ENCODE peak calls at places on chromosomes 7 and 10, in five cellular contexts. A is Calu3; Z is stimulated activated CD4-positive, alpha-beta T cell treated with anti-CD3 and anti-CD28 coated beads, Interleukin-1b, Interleukin-23, amount 100 ng/mL, for 4 hours; L is CD8-positive, alpha-beta memory T cell; S is NCI-H774. B is an unnamed sample.

GRCh38 chr10:102669206-102670064 is 25.2 kb downstream of the TRIM8 start:
- DNase-seq in A (peak), Z (no peak), L (peak), S (no peak), B (no peak)

GRCh38 chr7:140059288-140060242 is 3.2 kb downstream of the PARP12 start:
- DNase-seq in A (peak), Z (peak), L (peak), S (peak), B (no peak)

GRCh38 chr10:60731134-60731883 is 47.0 kb upstream of the CDK1 start:
- DNase-seq in A (peak), Z (no peak), L (no peak), S (no peak), B (no peak)

GRCh38 chr10:97895915-97896314 is 46.3 kb downstream of the GOLGA7B start:
- DNase-seq in A (no peak), Z (no peak), L (no peak), S (no peak), B (no peak)

GRCh38 chr10:25758041-25758457 is 176.0 kb upstream of the MYO3A start:
- DNase-seq in A (peak), Z (no peak), L (no peak), S (peak), B (no peak)

GRCh38 chr7:98670186-98670585 is 53.1 kb downstream of the NPTX2 start:
- DNase-seq in A (no peak), Z (no peak), L (no peak), S (no peak), B (no peak)

GRCh38 chr10:126468876-126469643 is 80.8 kb upstream of the ADAM12 start:
- DNase-seq in A (no peak), Z (no peak), L (no peak), S (no peak), B (peak)

GRCh38 chr7:76426246-76426645 is 1.5 kb downstream of the ZP3 start:
- DNase-seq in A (no peak), Z (no peak), L (no peak), S (no peak), B (no peak)

GRCh38 chr10:22682237-22683192 is 31.9 kb downstream of the PIP4K2A start:
- DNase-seq in A (peak), Z (peak), L (peak), S (no peak), B (peak)

GRCh38 chr10:88647216-88647615 is 17.0 kb upstream of the LIPF start:
- DNase-seq in A (no peak), Z (no peak), L (no peak), S (no peak), B (no peak)

GRCh38 chr7:2060701-2061100 is 172.0 kb downstream of the MAD1L1 start:
- DNase-seq in A (no peak), Z (no peak), L (no peak), S (no peak), B (no peak)

GRCh38 chr7:147611402-147611801 is 979.2 kb upstream of the C7orf33 start:
- DNase-seq in A (no peak), Z (no peak), L (no peak), S (no peak), B (no peak)

GRCh38 chr7:44186736-44187135 is 2.5 kb downstream of the GCK start:
- DNase-seq in A (no peak), Z (no peak), L (no peak), S (no peak), B (no peak)

GRCh38 chr10:86091216-86091615 is 275.4 kb downstream of the GRID1 start:
- DNase-seq in A (no peak), Z (no peak), L (no peak), S (no peak), B (no peak)

GRCh38 chr10:119644215-119644826 is 6.9 kb upstream of the BAG3 start:
- DNase-seq in A (no peak), Z (no peak), L (no peak), S (no peak), B (no peak)

GRCh38 chr7:47537716-47538640 is 43.9 kb downstream of the TNS3 start:
- DNase-seq in A (no peak), Z (no peak), L (no peak), S (no peak), B (no peak)

GRCh38 chr7:112930787-112931186 is 140.6 kb upstream of the TMEM168 start:
- DNase-seq in A (peak), Z (no peak), L (no peak), S (no peak), B (no peak)

GRCh38 chr10:69327463-69328345 is 49.4 kb downstream of the HK1 start:
- DNase-seq in A (peak), Z (peak), L (no peak), S (no peak), B (no peak)

GRCh38 chr7:22865607-22865970 is 42.9 kb upstream of the TOMM7 start:
- DNase-seq in A (no peak), Z (no peak), L (no peak), S (no peak), B (no peak)

GRCh38 chr7:32164341-32164996 is 94.3 kb upstream of the PDE1C start:
- DNase-seq in A (peak), Z (no peak), L (no peak), S (no peak), B (no peak)

GRCh38 chr10:114540191-114540590 is 117.9 kb downstream of the ABLIM1 start:
- DNase-seq in A (no peak), Z (no peak), L (no peak), S (no peak), B (no peak)

GRCh38 chr7:21063106-21063505 is 276.4 kb upstream of the SP8 start:
- DNase-seq in A (no peak), Z (no peak), L (no peak), S (no peak), B (no peak)

GRCh38 chr7:98086231-98086855 is 20.3 kb upstream of the LMTK2 start:
- DNase-seq in A (peak), Z (no peak), L (no peak), S (no peak), B (no peak)

GRCh38 chr10:96661632-96662031 is 58.7 kb downstream of the PIK3AP1 start:
- DNase-seq in A (no peak), Z (no peak), L (no peak), S (no peak), B (no peak)

GRCh38 chr10:109203616-109204375 is 719.5 kb downstream of the XPNPEP1 start:
- DNase-seq in A (no peak), Z (no peak), L (no peak), S (no peak), B (no peak)

GRCh38 chr7:148883233-148884048 is 650 bp downstream of the EZH2 start:
- DNase-seq in A (peak), Z (peak), L (peak), S (no peak), B (peak)

GRCh38 chr10:97006364-97006763 is 174.3 kb downstream of the LCOR start:
- DNase-seq in A (no peak), Z (no peak), L (no peak), S (no peak), B (no peak)

GRCh38 chr10:788796-789748 is 99.6 kb upstream of the DIP2C start:
- DNase-seq in A (no peak), Z (no peak), L (no peak), S (no peak), B (no peak)

GRCh38 chr10:72784551-72785421 is 92.8 kb downstream of the MCU start:
- DNase-seq in A (peak), Z (no peak), L (no peak), S (no peak), B (no peak)

GRCh38 chr7:158683541-158683940 is 21.1 kb downstream of the NCAPG2 start:
- DNase-seq in A (no peak), Z (no peak), L (no peak), S (no peak), B (no peak)

GRCh38 chr10:21479553-21480315 is 45.7 kb downstream of the SKIDA1 start:
- DNase-seq in A (no peak), Z (no peak), L (no peak), S (no peak), B (no peak)

GRCh38 chr7:23067271-23067670 is 38.3 kb upstream of the KLHL7 start:
- DNase-seq in A (no peak), Z (no peak), L (no peak), S (no peak), B (no peak)

GRCh38 chr7:45978010-45978681 is 57.1 kb upstream of the IGFBP3 start:
- DNase-seq in A (peak), Z (no peak), L (no peak), S (peak), B (no peak)

GRCh38 chr10:70540089-70540788 is 61.7 kb downstream of the PALD1 start:
- DNase-seq in A (peak), Z (no peak), L (no peak), S (no peak), B (no peak)

GRCh38 chr7:158819571-158820203 is 9.6 kb downstream of the ESYT2 start:
- DNase-seq in A (no peak), Z (no peak), L (no peak), S (no peak), B (no peak)

GRCh38 chr7:70530191-70530590 is 601.8 kb upstream of the GALNT17 start:
- DNase-seq in A (no peak), Z (no peak), L (no peak), S (no peak), B (no peak)

GRCh38 chr10:34143466-34143865 is 671.6 kb downstream of the PARD3 start:
- DNase-seq in A (no peak), Z (no peak), L (no peak), S (no peak), B (no peak)

GRCh38 chr10:11655839-11656238 is 44.4 kb upstream of the USP6NL start:
- DNase-seq in A (no peak), Z (no peak), L (no peak), S (no peak), B (no peak)